ENCODE peak calls at places on chromosomes 1 and 21, in seven cellular contexts. One of them, this sample, is unnamed.
A peak's percentile ranks its signal among the peaks of the same experiment; 100 is the strongest.

GRCh38 chr1:36650200-36651065 is 167.7 kb upstream of the CSF3R start:
- DNase-seq in left ventricle myocardium inferior: peak; percentile 36
- DNase-seq in body of pancreas: peak; percentile 75
- DNase-seq in hepatocyte: peak; percentile 80
- DNase-seq in GM12878: no peak
- DNase-seq in prostate gland: peak; percentile 17
- DNase-seq in tibial artery: peak; percentile 45
- DNase-seq in this sample: peak; percentile 62

GRCh38 chr1:220990417-220991337 is 111.4 kb downstream of the HLX start:
- DNase-seq in body of pancreas: no peak
- DNase-seq in GM12878: no peak
- DNase-seq in left ventricle myocardium inferior: no peak
- DNase-seq in prostate gland: no peak
- DNase-seq in hepatocyte: no peak
- DNase-seq in tibial artery: no peak
- DNase-seq in this sample: no peak

GRCh38 chr1:167661527-167662436 is 31.8 kb downstream of the RCSD1 start:
- DNase-seq in hepatocyte: peak; percentile 52
- DNase-seq in tibial artery: no peak
- DNase-seq in prostate gland: no peak
- DNase-seq in left ventricle myocardium inferior: no peak
- DNase-seq in GM12878: no peak
- DNase-seq in body of pancreas: no peak
- DNase-seq in this sample: no peak

GRCh38 chr1:941588-942383 is 17.3 kb downstream of the NOC2L start:
- DNase-seq in body of pancreas: peak; percentile 55
- DNase-seq in GM12878: no peak
- DNase-seq in left ventricle myocardium inferior: peak; percentile 73
- DNase-seq in prostate gland: no peak
- DNase-seq in tibial artery: peak; percentile 71
- DNase-seq in hepatocyte: peak; percentile 92
- DNase-seq in this sample: peak; percentile 69

GRCh38 chr21:38037416-38037815 is 121.2 kb upstream of the KCNJ6 start:
- DNase-seq in tibial artery: no peak
- DNase-seq in GM12878: no peak
- DNase-seq in body of pancreas: no peak
- DNase-seq in prostate gland: no peak
- DNase-seq in left ventricle myocardium inferior: no peak
- DNase-seq in hepatocyte: no peak
- DNase-seq in this sample: no peak

GRCh38 chr1:52629021-52629643 is 3.8 kb upstream of the SHISAL2A start:
- DNase-seq in hepatocyte: no peak
- DNase-seq in left ventricle myocardium inferior: no peak
- DNase-seq in body of pancreas: no peak
- DNase-seq in GM12878: no peak
- DNase-seq in prostate gland: no peak
- DNase-seq in tibial artery: no peak
- DNase-seq in this sample: no peak

GRCh38 chr1:68916227-68916853 is 419.5 kb upstream of the DEPDC1 start:
- DNase-seq in tibial artery: peak; percentile 38
- DNase-seq in GM12878: no peak
- DNase-seq in left ventricle myocardium inferior: no peak
- DNase-seq in hepatocyte: peak; percentile 41
- DNase-seq in prostate gland: no peak
- DNase-seq in body of pancreas: peak; percentile 45
- DNase-seq in this sample: no peak

GRCh38 chr1:197521118-197521739 is 253.2 kb downstream of the CRB1 start:
- DNase-seq in hepatocyte: peak; percentile 42
- DNase-seq in body of pancreas: peak; percentile 7
- DNase-seq in tibial artery: no peak
- DNase-seq in left ventricle myocardium inferior: no peak
- DNase-seq in prostate gland: no peak
- DNase-seq in GM12878: no peak
- DNase-seq in this sample: peak; percentile 21

DNA sequence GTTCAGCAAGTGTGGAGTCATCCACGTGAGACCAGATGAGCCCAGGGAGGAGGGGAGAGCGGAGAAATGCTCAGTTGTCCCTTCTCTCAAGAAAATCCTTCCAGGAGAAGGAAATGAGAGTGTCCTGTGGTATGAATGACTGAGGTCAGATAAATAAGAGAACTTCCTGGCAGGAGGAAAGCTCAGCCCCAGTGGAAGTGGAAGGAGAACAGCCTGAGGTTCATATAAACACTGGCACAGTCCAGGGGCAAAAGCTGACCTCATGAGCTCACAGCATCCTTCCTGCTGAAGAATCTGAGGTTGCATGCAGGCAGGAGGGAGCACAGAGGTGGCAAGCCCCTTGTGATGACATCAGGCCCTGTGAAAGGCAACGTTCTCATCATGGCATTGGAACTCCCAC is 97.7 kb downstream of the NAV1 start:
- DNase-seq in prostate gland: no peak
- DNase-seq in hepatocyte: no peak
- DNase-seq in body of pancreas: no peak
- DNase-seq in GM12878: no peak
- DNase-seq in tibial artery: no peak
- DNase-seq in left ventricle myocardium inferior: no peak
- DNase-seq in this sample: no peak
- H3K4me1 ChIP-seq in prostate gland: no peaks in the 10 kb centered on the region
- H3K4me1 ChIP-seq in hepatocyte: peaks cover 6% of the 10 kb centered on the region
- H3K4me1 ChIP-seq in body of pancreas: no peaks in the 10 kb centered on the region
- H3K4me1 ChIP-seq in GM12878: no peaks in the 10 kb centered on the region
- H3K4me1 ChIP-seq in tibial artery: peaks cover 7% of the 10 kb centered on the region
- H3K4me1 ChIP-seq in left ventricle myocardium inferior: peaks cover 89% of the 10 kb centered on the region
- H3K4me1 ChIP-seq in this sample: peaks cover 5% of the 10 kb centered on the region

GRCh38 chr1:229945795-229946194 is 121.2 kb upstream of the GALNT2 start:
- DNase-seq in hepatocyte: no peak
- DNase-seq in body of pancreas: no peak
- DNase-seq in left ventricle myocardium inferior: no peak
- DNase-seq in tibial artery: no peak
- DNase-seq in GM12878: no peak
- DNase-seq in prostate gland: no peak
- DNase-seq in this sample: no peak

GRCh38 chr1:229942508-229942907 is 124.5 kb upstream of the GALNT2 start:
- DNase-seq in body of pancreas: peak; percentile 95
- DNase-seq in left ventricle myocardium inferior: no peak
- DNase-seq in tibial artery: no peak
- DNase-seq in prostate gland: no peak
- DNase-seq in GM12878: no peak
- DNase-seq in hepatocyte: no peak
- DNase-seq in this sample: no peak

GRCh38 chr1:229941785-229942184 is 125.3 kb upstream of the GALNT2 start:
- DNase-seq in GM12878: no peak
- DNase-seq in prostate gland: no peak
- DNase-seq in tibial artery: no peak
- DNase-seq in body of pancreas: peak; percentile 49
- DNase-seq in left ventricle myocardium inferior: no peak
- DNase-seq in hepatocyte: no peak
- DNase-seq in this sample: no peak

GRCh38 chr1:229943148-229943714 is 123.8 kb upstream of the GALNT2 start:
- DNase-seq in body of pancreas: no peak
- DNase-seq in left ventricle myocardium inferior: no peak
- DNase-seq in hepatocyte: no peak
- DNase-seq in GM12878: no peak
- DNase-seq in prostate gland: no peak
- DNase-seq in tibial artery: no peak
- DNase-seq in this sample: no peak

GRCh38 chr1:229943988-229944743 is 122.9 kb upstream of the GALNT2 start:
- DNase-seq in tibial artery: no peak
- DNase-seq in prostate gland: no peak
- DNase-seq in left ventricle myocardium inferior: no peak
- DNase-seq in body of pancreas: peak; percentile 61
- DNase-seq in hepatocyte: no peak
- DNase-seq in GM12878: no peak
- DNase-seq in this sample: no peak
- TF ChIP-seq CTCF in tibial artery: no peak
- TF ChIP-seq CTCF in prostate gland: no peak
- TF ChIP-seq CTCF in left ventricle myocardium inferior: no peak
- TF ChIP-seq CTCF in body of pancreas: no peak
- TF ChIP-seq CTCF in hepatocyte: no peak
- TF ChIP-seq CTCF in GM12878: no peak
- TF ChIP-seq CTCF in this sample: no peak

GRCh38 chr1:9319208-9319788 is 26.6 kb downstream of the SPSB1 start:
- DNase-seq in prostate gland: no peak
- DNase-seq in hepatocyte: no peak
- DNase-seq in body of pancreas: no peak
- DNase-seq in tibial artery: no peak
- DNase-seq in left ventricle myocardium inferior: no peak
- DNase-seq in GM12878: no peak
- DNase-seq in this sample: no peak
- H3K4me1 ChIP-seq in prostate gland: no peaks in the 10 kb centered on the region
- H3K4me1 ChIP-seq in hepatocyte: peaks cover 49% of the 10 kb centered on the region
- H3K4me1 ChIP-seq in body of pancreas: peaks cover 34% of the 10 kb centered on the region
- H3K4me1 ChIP-seq in tibial artery: peaks cover 100% of the 10 kb centered on the region
- H3K4me1 ChIP-seq in left ventricle myocardium inferior: peaks cover 70% of the 10 kb centered on the region
- H3K4me1 ChIP-seq in GM12878: peaks cover 17% of the 10 kb centered on the region
- H3K4me1 ChIP-seq in this sample: peaks cover 6% of the 10 kb centered on the region

GRCh38 chr1:182015360-182015759 is 46.2 kb downstream of the ZNF648 start:
- DNase-seq in GM12878: no peak
- DNase-seq in tibial artery: no peak
- DNase-seq in left ventricle myocardium inferior: no peak
- DNase-seq in body of pancreas: no peak
- DNase-seq in hepatocyte: no peak
- DNase-seq in prostate gland: no peak
- DNase-seq in this sample: no peak
- TF ChIP-seq CTCF in GM12878: no peak
- TF ChIP-seq CTCF in tibial artery: no peak
- TF ChIP-seq CTCF in left ventricle myocardium inferior: peak; percentile 46
- TF ChIP-seq CTCF in body of pancreas: no peak
- TF ChIP-seq CTCF in hepatocyte: no peak
- TF ChIP-seq CTCF in prostate gland: no peak
- TF ChIP-seq CTCF in this sample: no peak

GRCh38 chr1:161100534-161100933 is 2.4 kb downstream of the KLHDC9 start:
- DNase-seq in prostate gland: no peak
- DNase-seq in tibial artery: no peak
- DNase-seq in left ventricle myocardium inferior: no peak
- DNase-seq in GM12878: no peak
- DNase-seq in body of pancreas: no peak
- DNase-seq in hepatocyte: no peak
- DNase-seq in this sample: no peak
- H3K4me1 ChIP-seq in prostate gland: no peaks in the 10 kb centered on the region
- H3K4me1 ChIP-seq in tibial artery: peaks cover 18% of the 10 kb centered on the region
- H3K4me1 ChIP-seq in left ventricle myocardium inferior: peaks cover 47% of the 10 kb centered on the region
- H3K4me1 ChIP-seq in GM12878: peaks cover 27% of the 10 kb centered on the region
- H3K4me1 ChIP-seq in body of pancreas: peaks cover 20% of the 10 kb centered on the region
- H3K4me1 ChIP-seq in hepatocyte: peaks cover 8% of the 10 kb centered on the region
- H3K4me1 ChIP-seq in this sample: peaks cover 3% of the 10 kb centered on the region

This sample was measured in colonic mucosa.